ENCODE peak calls at places on chromosomes 16 and 17, in four cellular contexts. One of them, this sample, is unnamed.

GRCh38 chr17:38738007-38738662 is 8.0 kb downstream of the CISD3 start:
- DNase-seq in AG10803: no peak
- DNase-seq in upper lobe of left lung: no peak
- DNase-seq in HFF-Myc: no peak
- DNase-seq in this sample: no peak

GRCh38 chr17:57553991-57554825 is 190.9 kb downstream of the CCDC182 start:
- DNase-seq in AG10803: no peak
- DNase-seq in upper lobe of left lung: peak; percentile 40
- DNase-seq in HFF-Myc: no peak
- DNase-seq in this sample: no peak

GRCh38 chr16:2038359-2039285 is 9.0 kb downstream of the NTHL1 start:
- DNase-seq in AG10803: no peak
- DNase-seq in upper lobe of left lung: no peak
- DNase-seq in HFF-Myc: no peak
- DNase-seq in this sample: no peak

GRCh38 chr16:24977673-24978065 is 37.5 kb downstream of the ARHGAP17 start:
- DNase-seq in AG10803: peak; percentile 84
- DNase-seq in upper lobe of left lung: no peak
- DNase-seq in HFF-Myc: peak; percentile 70
- DNase-seq in this sample: peak; percentile 48

GRCh38 chr17:77280304-77280910 is 139.6 kb downstream of the SEC14L1 start:
- DNase-seq in AG10803: peak; percentile 40
- DNase-seq in upper lobe of left lung: no peak
- DNase-seq in HFF-Myc: no peak
- DNase-seq in this sample: no peak

GRCh38 chr16:74936902-74937560 is 47.9 kb downstream of the WDR59 start:
- DNase-seq in AG10803: peak; percentile 67
- DNase-seq in upper lobe of left lung: peak; percentile 24
- DNase-seq in HFF-Myc: no peak
- DNase-seq in this sample: peak; percentile 72

GRCh38 chr17:27265333-27265732 is 28.6 kb upstream of the WSB1 start:
- DNase-seq in AG10803: no peak
- DNase-seq in upper lobe of left lung: no peak
- DNase-seq in HFF-Myc: no peak
- DNase-seq in this sample: no peak

GRCh38 chr17:81926451-81927144 is 937 bp downstream of the MAFG start:
- DNase-seq in AG10803: peak; percentile 82
- DNase-seq in upper lobe of left lung: peak; percentile 90
- DNase-seq in HFF-Myc: no peak
- DNase-seq in this sample: peak; percentile 38

GRCh38 chr16:72240949-72241348 is 69.0 kb upstream of the PMFBP1 start:
- DNase-seq in AG10803: no peak
- DNase-seq in upper lobe of left lung: no peak
- DNase-seq in HFF-Myc: no peak
- DNase-seq in this sample: no peak

GRCh38 chr17:64348666-64349065 is 42.0 kb downstream of the PECAM1 start:
- DNase-seq in AG10803: no peak
- DNase-seq in upper lobe of left lung: no peak
- DNase-seq in HFF-Myc: no peak
- DNase-seq in this sample: no peak

GRCh38 chr17:58136669-58137279 is 11.4 kb upstream of the OR4D1 start:
- DNase-seq in AG10803: no peak
- DNase-seq in upper lobe of left lung: no peak
- DNase-seq in HFF-Myc: no peak
- DNase-seq in this sample: no peak

GRCh38 chr17:81403040-81403467 is 7.8 kb downstream of the BAHCC1 start:
- DNase-seq in AG10803: no peak
- DNase-seq in upper lobe of left lung: no peak
- DNase-seq in HFF-Myc: no peak
- DNase-seq in this sample: no peak

GRCh38 chr17:77281024-77281903 is 140.5 kb downstream of the SEC14L1 start:
- DNase-seq in AG10803: peak; percentile 13
- DNase-seq in upper lobe of left lung: peak; percentile 68
- DNase-seq in HFF-Myc: no peak
- DNase-seq in this sample: no peak

GRCh38 chr17:42980766-42981397 is 517 bp downstream of the RUNDC1 start:
- DNase-seq in AG10803: peak; percentile 34
- DNase-seq in upper lobe of left lung: peak; percentile 73
- DNase-seq in HFF-Myc: no peak
- DNase-seq in this sample: no peak

GRCh38 chr16:23215435-23215834 is 32.9 kb downstream of the SCNN1G start:
- DNase-seq in AG10803: no peak
- DNase-seq in upper lobe of left lung: no peak
- DNase-seq in HFF-Myc: no peak
- DNase-seq in this sample: no peak

GRCh38 chr17:82052638-82053059 is 951 bp downstream of the GPS1 start:
- DNase-seq in AG10803: no peak
- DNase-seq in upper lobe of left lung: no peak
- DNase-seq in HFF-Myc: no peak
- DNase-seq in this sample: no peak

GRCh38 chr17:652310-652709 is 62.3 kb downstream of the VPS53 start:
- DNase-seq in AG10803: peak; percentile 76
- DNase-seq in upper lobe of left lung: no peak
- DNase-seq in HFF-Myc: no peak
- DNase-seq in this sample: peak; percentile 53

GRCh38 chr17:17682293-17682736 is 1.1 kb downstream of the RAI1 start:
- DNase-seq in AG10803: peak; percentile 50
- DNase-seq in upper lobe of left lung: peak; percentile 70
- DNase-seq in HFF-Myc: no peak
- DNase-seq in this sample: no peak

GRCh38 chr17:59756236-59756818 is 48.9 kb downstream of the VMP1 start:
- DNase-seq in AG10803: peak; percentile 97
- DNase-seq in upper lobe of left lung: no peak
- DNase-seq in HFF-Myc: peak; percentile 67
- DNase-seq in this sample: peak; percentile 82

GRCh38 chr16:82995927-82996441 is 369.2 kb downstream of the CDH13 start:
- DNase-seq in AG10803: peak; percentile 80
- DNase-seq in upper lobe of left lung: no peak
- DNase-seq in HFF-Myc: peak; percentile 91
- DNase-seq in this sample: peak; percentile 41

GRCh38 chr17:78343433-78344201 is 16.3 kb downstream of the SOCS3 start:
- DNase-seq in AG10803: no peak
- DNase-seq in upper lobe of left lung: peak; percentile 89
- DNase-seq in HFF-Myc: no peak
- DNase-seq in this sample: no peak

GRCh38 chr17:72539981-72540897 is 419.4 kb downstream of the SOX9 start:
- DNase-seq in AG10803: peak; percentile 62
- DNase-seq in upper lobe of left lung: peak; percentile 69
- DNase-seq in HFF-Myc: no peak
- DNase-seq in this sample: no peak

GRCh38 chr17:17059301-17059890 is 17.1 kb downstream of the MPRIP start:
- DNase-seq in AG10803: no peak
- DNase-seq in upper lobe of left lung: peak; percentile 19
- DNase-seq in HFF-Myc: no peak
- DNase-seq in this sample: no peak

GRCh38 chr16:87995644-87996043 is 44.4 kb downstream of the BANP start:
- DNase-seq in AG10803: no peak
- DNase-seq in upper lobe of left lung: no peak
- DNase-seq in HFF-Myc: no peak
- DNase-seq in this sample: no peak

GRCh38 chr16:20854963-20855362 is 45.2 kb downstream of the DCUN1D3 start:
- DNase-seq in AG10803: no peak
- DNase-seq in upper lobe of left lung: no peak
- DNase-seq in HFF-Myc: no peak
- DNase-seq in this sample: no peak

GRCh38 chr17:78241277-78242023 is 10.0 kb downstream of the TMEM235 start:
- DNase-seq in AG10803: peak; percentile 54
- DNase-seq in upper lobe of left lung: no peak
- DNase-seq in HFF-Myc: peak; percentile 25
- DNase-seq in this sample: no peak

GRCh38 chr17:82022981-82023446 is at the start of gene LRRC45:
- DNase-seq in AG10803: peak; percentile 100
- DNase-seq in upper lobe of left lung: peak; percentile 100
- DNase-seq in HFF-Myc: peak; percentile 98
- DNase-seq in this sample: peak; percentile 98

GRCh38 chr17:42680331-42680808 is 1.3 kb downstream of the CCR10 start:
- DNase-seq in AG10803: peak; percentile 7
- DNase-seq in upper lobe of left lung: no peak
- DNase-seq in HFF-Myc: no peak
- DNase-seq in this sample: no peak

GRCh38 chr17:59829217-59830006 is 63.3 kb downstream of the TUBD1 start:
- DNase-seq in AG10803: peak; percentile 98
- DNase-seq in upper lobe of left lung: no peak
- DNase-seq in HFF-Myc: peak; percentile 98
- DNase-seq in this sample: peak; percentile 96

GRCh38 chr16:85689285-85689949 is 663 bp upstream of the GINS2 start:
- DNase-seq in AG10803: no peak
- DNase-seq in upper lobe of left lung: no peak
- DNase-seq in HFF-Myc: no peak
- DNase-seq in this sample: no peak

DNA sequence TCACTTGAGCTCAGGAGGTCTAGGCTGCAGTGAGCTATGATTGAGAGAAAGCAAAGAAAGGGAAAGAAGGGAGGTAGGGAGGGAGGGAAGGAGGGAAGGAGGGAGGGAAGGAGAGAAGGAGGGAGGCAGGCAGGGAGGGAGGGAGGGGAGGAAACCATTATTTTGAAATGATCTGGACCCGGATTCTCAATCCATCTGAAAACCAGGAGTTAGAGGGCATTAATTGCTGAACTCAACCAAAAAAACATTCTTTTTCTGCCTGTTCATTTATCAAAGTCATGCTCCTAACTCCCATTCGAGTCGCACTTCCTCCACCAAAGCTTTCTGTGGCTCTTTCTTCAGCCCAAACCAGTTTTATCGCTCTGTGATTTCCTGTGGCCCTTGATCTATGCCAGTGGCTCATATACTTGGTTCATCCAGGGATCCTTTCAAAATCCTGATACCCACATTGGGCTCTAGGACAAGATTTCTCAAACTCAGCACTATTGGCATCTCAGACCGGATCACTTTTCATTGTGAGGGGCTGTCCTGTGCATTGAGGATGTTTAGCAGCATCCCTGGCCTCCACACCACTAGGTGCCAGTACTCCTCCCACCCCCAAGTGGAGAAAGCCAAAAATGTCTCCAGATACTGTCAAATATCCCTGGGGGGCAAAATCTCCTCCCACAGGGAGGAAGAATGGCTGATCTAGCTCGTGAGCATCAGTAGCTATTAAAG is 38.2 kb downstream of the CMTM4 start:
- DNase-seq in AG10803: no peak
- DNase-seq in upper lobe of left lung: no peak
- DNase-seq in HFF-Myc: no peak
- DNase-seq in this sample: no peak
- TF ChIP-seq CTCF in AG10803: no peak
- TF ChIP-seq CTCF in upper lobe of left lung: no peak
- TF ChIP-seq CTCF in HFF-Myc: no peak
- TF ChIP-seq CTCF in this sample: no peak

GRCh38 chr17:73782641-73783381 is 138.6 kb upstream of the SDK2 start:
- DNase-seq in AG10803: no peak
- DNase-seq in upper lobe of left lung: no peak
- DNase-seq in HFF-Myc: no peak
- DNase-seq in this sample: no peak
- TF ChIP-seq CTCF in AG10803: no peak
- TF ChIP-seq CTCF in upper lobe of left lung: no peak
- TF ChIP-seq CTCF in HFF-Myc: no peak
- TF ChIP-seq CTCF in this sample: no peak

DNA sequence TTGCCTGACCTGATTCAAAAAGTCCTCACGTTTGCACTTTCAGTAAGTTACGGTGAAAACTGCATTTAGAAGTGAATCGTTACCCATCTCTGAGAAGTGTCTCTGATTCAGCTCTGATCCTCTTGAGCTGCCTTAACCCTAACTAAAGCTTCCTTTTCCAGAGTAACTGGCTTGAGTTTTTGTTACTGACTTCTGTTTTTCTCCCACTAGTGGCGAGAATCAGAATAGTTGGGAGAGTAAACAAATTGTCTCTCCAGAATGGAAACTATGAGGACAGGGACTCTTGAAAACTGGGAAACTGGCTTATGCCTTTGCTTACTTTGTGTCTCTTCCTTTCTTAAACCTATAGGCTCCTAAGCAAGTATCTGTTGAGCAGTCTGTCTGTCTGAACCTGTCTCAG is 31.3 kb upstream of the KPNB1 start:
- DNase-seq in AG10803: peak; percentile 14
- DNase-seq in upper lobe of left lung: no peak
- DNase-seq in HFF-Myc: no peak
- DNase-seq in this sample: peak; percentile 9
- TF ChIP-seq CTCF in AG10803: peak; percentile 47
- TF ChIP-seq CTCF in upper lobe of left lung: peak; percentile 6
- TF ChIP-seq CTCF in HFF-Myc: peak; percentile 26
- TF ChIP-seq CTCF in this sample: peak; percentile 50

DNA sequence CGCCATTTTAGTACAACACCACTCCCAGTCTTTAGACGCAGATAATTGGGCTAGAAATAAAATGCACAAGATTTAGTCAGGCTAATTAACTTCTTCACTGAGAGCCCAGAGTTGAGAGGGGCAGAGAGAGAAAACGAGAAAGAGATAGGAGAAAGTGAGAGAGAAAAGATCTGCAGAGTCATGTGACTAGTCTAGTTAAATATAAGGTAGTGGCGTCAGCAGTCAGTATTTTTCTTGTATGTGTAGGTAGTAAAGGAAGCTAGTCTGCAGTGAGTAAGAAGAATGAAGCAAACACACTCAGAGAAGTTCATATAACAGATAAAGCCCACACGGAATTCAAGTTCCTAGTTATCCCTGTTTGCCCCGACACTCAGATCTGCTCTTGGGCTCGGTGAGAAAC is 392.6 kb upstream of the ERCC4 start:
- DNase-seq in AG10803: no peak
- DNase-seq in upper lobe of left lung: no peak
- DNase-seq in HFF-Myc: no peak
- DNase-seq in this sample: no peak
- TF ChIP-seq CTCF in AG10803: no peak
- TF ChIP-seq CTCF in upper lobe of left lung: no peak
- TF ChIP-seq CTCF in HFF-Myc: no peak
- TF ChIP-seq CTCF in this sample: no peak

GRCh38 chr16:62224810-62225209 is 188.6 kb upstream of the CDH8 start:
- DNase-seq in AG10803: no peak
- DNase-seq in upper lobe of left lung: no peak
- DNase-seq in HFF-Myc: no peak
- DNase-seq in this sample: no peak

DNA sequence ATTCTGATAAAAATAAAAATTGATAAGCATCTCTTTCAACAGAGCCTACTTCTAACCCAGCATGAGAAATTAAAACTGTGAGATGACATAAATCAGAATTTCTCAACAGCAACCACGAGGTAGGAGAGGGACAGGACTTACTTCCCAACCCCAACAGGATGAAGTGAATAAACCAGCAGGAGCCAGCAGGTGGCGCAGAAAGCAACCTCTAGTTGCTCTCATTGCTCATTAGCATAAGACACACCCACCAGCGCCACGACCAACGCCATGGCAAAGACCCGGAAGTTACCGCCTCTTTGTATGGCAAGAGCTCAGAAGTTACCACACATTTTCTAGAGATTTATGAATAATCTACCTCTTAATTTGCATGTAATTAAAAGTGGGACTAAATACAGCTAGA is 189.4 kb upstream of the CDH8 start:
- DNase-seq in AG10803: no peak
- DNase-seq in upper lobe of left lung: peak; percentile 74
- DNase-seq in HFF-Myc: peak; percentile 0
- DNase-seq in this sample: peak; percentile 15
- TF ChIP-seq CTCF in AG10803: no peak
- TF ChIP-seq CTCF in upper lobe of left lung: peak; percentile 35
- TF ChIP-seq CTCF in HFF-Myc: peak; percentile 26
- TF ChIP-seq CTCF in this sample: peak; percentile 35

GRCh38 chr16:521381-522210 is 5.9 kb upstream of the CAPN15 start:
- DNase-seq in AG10803: no peak
- DNase-seq in upper lobe of left lung: no peak
- DNase-seq in HFF-Myc: no peak
- DNase-seq in this sample: no peak
- TF ChIP-seq CTCF in AG10803: peak; percentile 2
- TF ChIP-seq CTCF in upper lobe of left lung: no peak
- TF ChIP-seq CTCF in HFF-Myc: peak; percentile 2
- TF ChIP-seq CTCF in this sample: peak; percentile 20